ENCODE peak calls at places on chromosomes 11 and 22, in eight cellular contexts. N is tibial artery, W is fibroblast of lung, C is HL-60, V is BJ, K is upper lobe of right lung, H is NB4, J is IMR-90. T is an unnamed sample.

GRCh38 chr11:112932593-112932992 is 28.6 kb upstream of the NCAM1 start:
- DNase-seq in N (no peak), W (no peak), C (no peak), V (no peak), K (no peak), H (no peak), J (no peak), T (no peak)

GRCh38 chr11:11117730-11118129 is 235.3 kb downstream of the CSNK2A3 start:
- DNase-seq in N (no peak), W (no peak), C (no peak), V (no peak), K (no peak), H (no peak), J (no peak), T (no peak)

GRCh38 chr11:103870821-103871309 is 165.6 kb upstream of the DDI1 start:
- DNase-seq in N (peak; percentile 89), W (peak; percentile 19), C (no peak), V (no peak), K (no peak), H (no peak), J (no peak), T (no peak)

GRCh38 chr11:104061851-104062521 is 25.5 kb downstream of the DDI1 start:
- DNase-seq in N (no peak), W (peak; percentile 36), C (peak; percentile 31), V (no peak), K (no peak), H (no peak), J (peak; percentile 5), T (no peak)

GRCh38 chr11:453564-453963 is 3.5 kb downstream of the PTDSS2 start:
- DNase-seq in N (no peak), W (no peak), C (no peak), V (no peak), K (no peak), H (no peak), J (no peak), T (no peak)

GRCh38 chr22:31055322-31056159 is 25.6 kb upstream of the SMTN start:
- DNase-seq in N (peak; percentile 97), W (peak; percentile 99), C (no peak), V (peak; percentile 93), K (peak; percentile 94), H (peak; percentile 51), J (peak; percentile 99), T (peak; percentile 92)

GRCh38 chr11:84722583-84723108 is 904.5 kb downstream of the DLG2 start:
- DNase-seq in N (no peak), W (no peak), C (no peak), V (no peak), K (no peak), H (peak; percentile 29), J (no peak), T (no peak)

GRCh38 chr11:65894034-65894591 is 3.6 kb downstream of the CCDC85B start:
- DNase-seq in N (peak; percentile 76), W (no peak), C (no peak), V (no peak), K (no peak), H (no peak), J (no peak), T (no peak)

GRCh38 chr11:63802637-63803414 is 10.4 kb upstream of the SPINDOC start:
- DNase-seq in N (no peak), W (peak; percentile 61), C (no peak), V (no peak), K (no peak), H (peak; percentile 79), J (peak; percentile 57), T (peak; percentile 14)

GRCh38 chr11:110855246-110855645 is 143.0 kb upstream of the ARHGAP20 start:
- DNase-seq in N (no peak), W (peak; percentile 79), C (no peak), V (no peak), K (no peak), H (no peak), J (no peak), T (peak; percentile 24)

GRCh38 chr11:1074244-1075221 is at the start of gene MUC2:
- DNase-seq in N (peak; percentile 58), W (no peak), C (no peak), V (no peak), K (peak; percentile 62), H (no peak), J (no peak), T (no peak)

GRCh38 chr11:110362916-110363574 is 66.6 kb upstream of the RDX start:
- DNase-seq in N (no peak), W (peak; percentile 18), C (no peak), V (no peak), K (no peak), H (no peak), J (no peak), T (no peak)

GRCh38 chr11:96254854-96255253 is 88.1 kb downstream of the MAML2 start:
- DNase-seq in N (no peak), W (no peak), C (no peak), V (no peak), K (peak; percentile 65), H (no peak), J (no peak), T (no peak)

GRCh38 chr22:47034905-47035419 is 272.5 kb downstream of the TBC1D22A start:
- DNase-seq in N (no peak), W (no peak), C (no peak), V (no peak), K (peak; percentile 59), H (no peak), J (no peak), T (no peak)

GRCh38 chr11:299951-300735 is 817 bp upstream of the IFITM5 start:
- DNase-seq in N (no peak), W (no peak), C (no peak), V (no peak), K (peak; percentile 61), H (no peak), J (peak; percentile 28), T (no peak)

GRCh38 chr11:47980093-47980906 is at the start of gene PTPRJ:
- DNase-seq in N (peak; percentile 74), W (peak; percentile 24), C (no peak), V (no peak), K (peak; percentile 83), H (peak; percentile 79), J (peak; percentile 48), T (no peak)

GRCh38 chr11:40161855-40162410 is 1297.5 kb downstream of the LRRC4C start:
- DNase-seq in N (no peak), W (no peak), C (no peak), V (no peak), K (no peak), H (no peak), J (no peak), T (no peak)

GRCh38 chr11:133149698-133150097 is 382.6 kb downstream of the OPCML start:
- DNase-seq in N (no peak), W (no peak), C (no peak), V (no peak), K (no peak), H (no peak), J (no peak), T (no peak)

GRCh38 chr22:32947581-32947980 is 110.6 kb downstream of the SYN3 start:
- DNase-seq in N (no peak), W (no peak), C (no peak), V (no peak), K (no peak), H (no peak), J (no peak), T (no peak)

GRCh38 chr22:32950366-32950765 is 107.8 kb downstream of the SYN3 start:
- DNase-seq in N (no peak), W (no peak), C (no peak), V (no peak), K (no peak), H (peak; percentile 31), J (no peak), T (no peak)

GRCh38 chr22:32951807-32952153 is 106.4 kb downstream of the SYN3 start:
- DNase-seq in N (no peak), W (no peak), C (no peak), V (no peak), K (no peak), H (no peak), J (no peak), T (no peak)

GRCh38 chr22:32949719-32950118 is 108.5 kb downstream of the SYN3 start:
- DNase-seq in N (no peak), W (no peak), C (no peak), V (no peak), K (no peak), H (no peak), J (no peak), T (no peak)

DNA sequence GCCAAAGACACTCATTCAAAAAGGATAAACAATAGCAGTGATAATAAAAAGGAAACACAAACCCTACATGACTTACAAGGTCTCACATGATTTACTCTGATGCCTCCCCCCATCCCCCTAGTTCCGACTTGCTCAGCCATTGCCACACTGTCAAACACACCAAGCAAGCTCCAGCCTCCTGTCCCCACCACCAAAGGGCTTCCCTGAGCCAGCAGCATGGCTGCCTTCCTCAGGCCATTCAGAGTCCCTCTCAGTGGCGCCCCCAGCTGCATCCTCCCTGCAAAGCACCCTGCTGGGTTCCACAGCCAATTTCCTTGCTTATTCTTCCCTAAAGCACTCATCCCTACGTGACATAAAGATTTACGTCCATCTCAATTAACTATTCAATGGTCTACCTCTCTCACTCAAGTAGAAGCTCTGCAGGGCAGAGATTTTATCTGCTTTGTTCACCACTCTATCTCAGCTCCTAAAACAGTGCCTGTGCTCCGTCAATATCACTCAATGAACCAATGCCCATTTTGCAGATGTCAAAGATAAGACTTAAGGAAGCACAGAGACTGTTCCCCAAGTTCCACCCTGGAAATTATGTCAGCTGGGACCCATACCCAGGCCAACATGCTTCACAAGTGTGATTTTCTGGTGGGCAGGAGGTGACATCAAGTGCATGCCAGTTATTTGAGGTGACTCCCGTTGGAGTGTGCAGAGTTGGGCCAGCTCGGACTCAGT is 106.9 kb downstream of the SYN3 start:
- DNase-seq in N (no peak), W (no peak), C (no peak), V (no peak), K (no peak), H (peak; percentile 27), J (no peak), T (no peak)
- TF ChIP-seq CTCF in N (no peak), W (no peak), C (no peak), V (no peak), K (peak; percentile 17), H (no peak), J (no peak), T (no peak)

DNA sequence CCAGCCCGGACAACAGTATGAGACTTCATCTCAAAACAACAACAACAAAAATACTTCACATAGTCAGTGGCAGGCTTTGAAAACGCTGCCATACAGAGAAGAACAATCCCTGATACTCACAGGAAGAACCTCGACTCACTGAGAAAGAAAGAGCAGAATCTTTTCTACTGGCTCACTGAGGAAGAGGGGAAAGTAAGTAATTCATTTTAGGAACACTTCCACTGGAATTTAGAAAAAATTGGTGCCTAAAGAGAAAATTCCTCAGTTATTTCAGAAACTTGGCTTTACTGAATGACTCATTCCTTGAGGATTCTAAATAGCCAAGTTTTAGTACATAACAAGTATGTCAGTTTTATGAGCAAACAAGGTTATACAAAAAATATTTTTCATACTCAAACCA is 12.3 kb downstream of the NARS2 start:
- DNase-seq in N (no peak), W (peak; percentile 70), C (no peak), V (peak; percentile 68), K (no peak), H (no peak), J (peak; percentile 75), T (no peak)
- H3K4me3 ChIP-seq in N (peak overlapping the region; percentile 8), W (peak overlapping the region; percentile 13), C (no peak overlapping the region), V (no peak overlapping the region), K (no peak overlapping the region), H (no peak overlapping the region), J (no peak overlapping the region), T (no peak overlapping the region)

GRCh38 chr11:119828819-119829218 is 99.8 kb upstream of the NECTIN1 start:
- DNase-seq in N (no peak), W (no peak), C (no peak), V (no peak), K (no peak), H (peak; percentile 18), J (no peak), T (no peak)
- TF ChIP-seq CTCF in N (no peak), W (no peak), C (no peak), V (no peak), K (no peak), H (no peak), J (no peak), T (no peak)

GRCh38 chr22:17370036-17370765 is 941 bp downstream of the CECR2 start:
- DNase-seq in N (no peak), W (peak; percentile 11), C (no peak), V (no peak), K (peak; percentile 70), H (no peak), J (no peak), T (no peak)
- H3K4me3 ChIP-seq in N (peak overlapping the region; percentile 51), W (no peak overlapping the region), C (peak overlapping the region; percentile 31), V (no peak overlapping the region), K (peak overlapping the region; percentile 61), H (no peak overlapping the region), J (no peak overlapping the region), T (no peak overlapping the region)

T was measured in AG09309.